ENCODE peak calls at places on chromosomes 11 and 22, in nine cellular contexts. P, O, F, E, X, L, B, Z and U are unnamed samples.

GRCh38 chr11:65425105-65425970 is 2.7 kb downstream of the NEAT1 start:
- DNase-seq in P (peak), O (peak), F (peak), E (peak), X (peak), L (peak), B (peak), Z (no peak), U (no peak)

GRCh38 chr11:46618789-46619188 is 1.4 kb downstream of the ATG13 start:
- DNase-seq in P (no peak), O (no peak), F (no peak), E (no peak), X (no peak), L (peak), B (no peak), Z (no peak), U (no peak)

GRCh38 chr11:15671216-15671615 is 556.5 kb downstream of the INSC start:
- DNase-seq in P (no peak), O (no peak), F (no peak), E (no peak), X (no peak), L (no peak), B (no peak), Z (no peak), U (no peak)

GRCh38 chr22:36352775-36353507 is 34.8 kb downstream of the MYH9 start:
- DNase-seq in P (peak), O (peak), F (no peak), E (no peak), X (no peak), L (peak), B (no peak), Z (no peak), U (no peak)

GRCh38 chr11:33633251-33634003 is 67.2 kb downstream of the C11orf91 start:
- DNase-seq in P (no peak), O (no peak), F (no peak), E (no peak), X (peak), L (peak), B (no peak), Z (no peak), U (no peak)

GRCh38 chr11:115654792-115655191 is 150.6 kb upstream of the CADM1 start:
- DNase-seq in P (no peak), O (no peak), F (no peak), E (no peak), X (no peak), L (no peak), B (no peak), Z (no peak), U (no peak)

GRCh38 chr11:128733440-128734115 is 39.7 kb downstream of the FLI1 start:
- DNase-seq in P (no peak), O (no peak), F (no peak), E (no peak), X (no peak), L (peak), B (no peak), Z (no peak), U (no peak)

GRCh38 chr22:18970180-18970947 is 34.3 kb upstream of the PRODH start:
- DNase-seq in P (no peak), O (no peak), F (no peak), E (no peak), X (peak), L (peak), B (no peak), Z (no peak), U (no peak)

GRCh38 chr11:60485987-60486386 is 6.6 kb upstream of the MS4A12 start:
- DNase-seq in P (no peak), O (no peak), F (no peak), E (no peak), X (peak), L (no peak), B (no peak), Z (peak), U (peak)

GRCh38 chr11:75275581-75275980 is 35.0 kb downstream of the TPBGL start:
- DNase-seq in P (peak), O (peak), F (peak), E (peak), X (no peak), L (no peak), B (peak), Z (peak), U (no peak)